ENCODE peak calls at places on chromosome 19, in ten cellular contexts. C is transverse colon, A is esophagus squamous epithelium, S is HepG2, J is cardiac muscle cell, O is dorsolateral prefrontal cortex, V is GM10248, T is PC-3, G is progenitor cell of endocrine pancreas, R is AG09319. Q is an unnamed sample.

GRCh38 chr19:4007836-4008539 is 452 bp downstream of the PIAS4 start:
- DNase-seq in C (peak), A (no peak), S (peak), J (peak), O (no peak), V (no peak), T (no peak), G (no peak), R (no peak), Q (no peak)

GRCh38 chr19:15555759-15556633 is 47.7 kb downstream of the CYP4F22 start:
- DNase-seq in C (peak), A (peak), S (peak), J (peak), O (peak), V (peak), T (peak), G (peak), R (peak), Q (peak)

GRCh38 chr19:18153555-18154134 is 682 bp downstream of the PIK3R2 start:
- DNase-seq in C (peak), A (no peak), S (no peak), J (no peak), O (no peak), V (no peak), T (no peak), G (no peak), R (no peak), Q (no peak)

GRCh38 chr19:3398114-3398899 is 31.9 kb downstream of the NFIC start:
- DNase-seq in C (peak), A (no peak), S (peak), J (peak), O (peak), V (no peak), T (no peak), G (no peak), R (no peak), Q (no peak)

GRCh38 chr19:10286803-10287737 is at the start of gene ICAM4:
- DNase-seq in C (peak), A (no peak), S (peak), J (peak), O (no peak), V (peak), T (no peak), G (no peak), R (no peak), Q (peak)

GRCh38 chr19:45976180-45976579 is 2.5 kb upstream of the NOVA2 start:
- DNase-seq in C (no peak), A (no peak), S (no peak), J (peak), O (peak), V (no peak), T (no peak), G (no peak), R (no peak), Q (no peak)

GRCh38 chr19:1170938-1171754 is 2.9 kb downstream of the SBNO2 start:
- DNase-seq in C (no peak), A (no peak), S (peak), J (no peak), O (no peak), V (no peak), T (peak), G (no peak), R (no peak), Q (no peak)

GRCh38 chr19:12939292-12939606 is 840 bp downstream of the CALR start:
- DNase-seq in C (peak), A (no peak), S (no peak), J (peak), O (no peak), V (no peak), T (peak), G (no peak), R (no peak), Q (peak)

GRCh38 chr19:7595466-7596133 is at the start of gene CAMSAP3:
- DNase-seq in C (peak), A (no peak), S (peak), J (no peak), O (no peak), V (peak), T (peak), G (peak), R (peak), Q (no peak)

GRCh38 chr19:46515879-46516350 is 20.2 kb upstream of the PNMA8B start:
- DNase-seq in C (no peak), A (no peak), S (peak), J (peak), O (no peak), V (peak), T (peak), G (no peak), R (no peak), Q (peak)

GRCh38 chr19:13169769-13170168 is 19.6 kb downstream of the IER2 start:
- DNase-seq in C (peak), A (no peak), S (no peak), J (peak), O (no peak), V (peak), T (peak), G (no peak), R (no peak), Q (no peak)

GRCh38 chr19:35986664-35987570 is 8.1 kb upstream of the SDHAF1 start:
- DNase-seq in C (peak), A (no peak), S (no peak), J (no peak), O (peak), V (peak), T (no peak), G (no peak), R (no peak), Q (no peak)

GRCh38 chr19:35223084-35223790 is 5.3 kb downstream of the FAM187B start:
- DNase-seq in C (no peak), A (no peak), S (no peak), J (no peak), O (no peak), V (peak), T (no peak), G (no peak), R (no peak), Q (no peak)

GRCh38 chr19:17862711-17863519 is 3.2 kb downstream of the RPL18A start:
- DNase-seq in C (no peak), A (no peak), S (no peak), J (no peak), O (no peak), V (no peak), T (no peak), G (no peak), R (no peak), Q (no peak)

GRCh38 chr19:36775768-36776167 is 3.2 kb upstream of the ZNF850 start:
- DNase-seq in C (no peak), A (no peak), S (no peak), J (peak), O (no peak), V (no peak), T (no peak), G (no peak), R (no peak), Q (no peak)

GRCh38 chr19:16435238-16435911 is 36.4 kb downstream of the EPS15L1 start:
- DNase-seq in C (peak), A (no peak), S (no peak), J (peak), O (peak), V (no peak), T (no peak), G (no peak), R (peak), Q (peak)

GRCh38 chr19:3982701-3983541 is 2.3 kb downstream of the EEF2 start:
- DNase-seq in C (no peak), A (no peak), S (peak), J (peak), O (no peak), V (no peak), T (peak), G (no peak), R (no peak), Q (peak)

GRCh38 chr19:14248578-14249011 is 42.6 kb upstream of the ADGRL1 start:
- DNase-seq in C (peak), A (no peak), S (no peak), J (peak), O (peak), V (peak), T (peak), G (peak), R (peak), Q (peak)

GRCh38 chr19:47264629-47265028 is 8.3 kb downstream of the CCDC9 start:
- DNase-seq in C (no peak), A (no peak), S (no peak), J (no peak), O (no peak), V (no peak), T (no peak), G (no peak), R (no peak), Q (no peak)

GRCh38 chr19:33556261-33556660 is 34.7 kb upstream of the PEPD start:
- DNase-seq in C (no peak), A (no peak), S (no peak), J (no peak), O (no peak), V (no peak), T (no peak), G (no peak), R (no peak), Q (no peak)

GRCh38 chr19:15534957-15535864 is 26.9 kb downstream of the CYP4F22 start:
- DNase-seq in C (no peak), A (no peak), S (no peak), J (no peak), O (no peak), V (no peak), T (no peak), G (no peak), R (no peak), Q (no peak)

GRCh38 chr19:4369109-4369887 is 25.9 kb downstream of the MPND start:
- DNase-seq in C (peak), A (no peak), S (no peak), J (no peak), O (no peak), V (peak), T (no peak), G (no peak), R (no peak), Q (no peak)

GRCh38 chr19:14114854-14115253 is 2.7 kb downstream of the PRKACA start:
- DNase-seq in C (peak), A (no peak), S (no peak), J (peak), O (no peak), V (peak), T (peak), G (no peak), R (no peak), Q (no peak)

GRCh38 chr19:34368338-34368737 is 3.3 kb downstream of the GPI start:
- DNase-seq in C (no peak), A (no peak), S (no peak), J (no peak), O (no peak), V (no peak), T (no peak), G (no peak), R (no peak), Q (no peak)

GRCh38 chr19:1651061-1651547 is 1.3 kb downstream of the TCF3 start:
- DNase-seq in C (peak), A (no peak), S (no peak), J (peak), O (no peak), V (peak), T (no peak), G (no peak), R (no peak), Q (peak)

GRCh38 chr19:10269333-10270179 is 1.4 kb upstream of the ICAM1 start:
- DNase-seq in C (peak), A (peak), S (peak), J (peak), O (peak), V (peak), T (peak), G (peak), R (no peak), Q (peak)

GRCh38 chr19:55340784-55341147 is 1.1 kb downstream of the KMT5C start:
- DNase-seq in C (peak), A (no peak), S (no peak), J (no peak), O (no peak), V (no peak), T (no peak), G (peak), R (no peak), Q (no peak)
- TF ChIP-seq CTCF in C (no peak), A (no peak), S (peak), J (peak), O (no peak), V (peak), T (peak), G (peak), R (peak), Q (peak)

GRCh38 chr19:51367565-51368365 is 1.0 kb downstream of the CLDND2 start:
- DNase-seq in C (peak), A (peak), S (peak), J (peak), O (peak), V (peak), T (peak), G (peak), R (peak), Q (peak)

GRCh38 chr19:51366050-51366998 is at the start of gene ETFB:
- DNase-seq in C (peak), A (peak), S (peak), J (peak), O (peak), V (peak), T (peak), G (peak), R (peak), Q (peak)

GRCh38 chr19:51364200-51365106 is 1.7 kb downstream of the ETFB start:
- DNase-seq in C (no peak), A (no peak), S (peak), J (no peak), O (peak), V (no peak), T (peak), G (no peak), R (no peak), Q (no peak)

GRCh38 chr19:51366999-51367564 is 894 bp upstream of the ETFB start:
- DNase-seq in C (peak), A (no peak), S (no peak), J (no peak), O (no peak), V (no peak), T (no peak), G (peak), R (no peak), Q (no peak)

GRCh38 chr19:51365211-51366049 is 758 bp downstream of the ETFB start:
- DNase-seq in C (peak), A (no peak), S (peak), J (peak), O (no peak), V (no peak), T (peak), G (no peak), R (no peak), Q (peak)
- TF ChIP-seq CTCF in C (no peak), A (no peak), S (no peak), J (peak), O (no peak), V (peak), T (no peak), G (no peak), R (peak), Q (peak)

GRCh38 chr19:49128545-49129237 is 9.3 kb downstream of the PPFIA3 start:
- DNase-seq in C (no peak), A (no peak), S (no peak), J (no peak), O (no peak), V (no peak), T (no peak), G (no peak), R (no peak), Q (no peak)

GRCh38 chr19:49126575-49126974 is 7.2 kb downstream of the PPFIA3 start:
- DNase-seq in C (no peak), A (no peak), S (no peak), J (no peak), O (no peak), V (no peak), T (no peak), G (no peak), R (no peak), Q (no peak)

GRCh38 chr19:49130325-49130724 is 11.0 kb downstream of the PPFIA3 start:
- DNase-seq in C (no peak), A (no peak), S (no peak), J (no peak), O (no peak), V (no peak), T (no peak), G (no peak), R (no peak), Q (no peak)

GRCh38 chr19:49129238-49129583 is 9.9 kb downstream of the PPFIA3 start:
- DNase-seq in C (no peak), A (no peak), S (no peak), J (no peak), O (no peak), V (no peak), T (no peak), G (no peak), R (no peak), Q (no peak)

DNA sequence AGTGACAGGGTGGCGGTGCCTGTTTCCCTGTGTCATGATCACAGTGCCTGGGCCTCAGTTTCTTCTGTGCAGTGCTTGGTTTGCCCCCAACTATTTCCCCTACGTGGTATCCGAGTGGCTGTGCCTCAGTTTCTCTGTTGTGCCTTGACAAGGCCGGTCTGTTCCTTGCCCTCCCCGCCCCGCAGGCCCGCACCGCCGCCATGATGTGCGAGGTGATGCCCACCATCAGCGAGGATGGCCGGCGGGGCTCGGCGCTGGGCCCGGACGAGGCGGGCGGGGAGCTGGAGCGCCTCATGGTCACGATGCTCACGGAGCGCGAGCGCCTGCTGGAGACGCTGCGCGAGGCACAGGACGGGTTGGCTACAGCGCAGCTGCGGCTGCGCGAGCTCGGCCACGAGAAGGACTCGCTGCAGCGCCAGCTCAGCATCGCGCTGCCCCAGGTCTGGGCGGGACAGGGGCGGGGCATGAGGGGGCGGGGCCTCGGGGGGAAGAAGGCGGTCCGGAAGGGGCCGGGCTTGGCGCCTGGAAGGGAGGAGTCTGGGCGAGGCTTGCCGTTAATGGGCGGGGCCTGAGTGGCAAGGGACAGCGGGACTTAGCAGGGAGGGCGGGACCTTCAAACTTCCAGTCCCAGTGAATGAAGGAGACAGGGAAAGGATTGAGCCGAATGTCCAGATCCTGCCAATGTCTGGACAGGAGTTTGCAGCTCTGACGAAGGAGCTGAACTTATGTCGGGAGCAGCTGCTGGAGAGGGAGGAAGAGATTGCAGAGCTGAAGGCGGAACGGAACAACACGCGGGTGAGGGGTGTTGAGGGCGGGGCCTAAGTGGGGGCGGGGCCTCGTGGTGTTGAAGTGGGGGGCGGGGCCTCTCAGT is 8.6 kb downstream of the PPFIA3 start:
- DNase-seq in C (peak), A (peak), S (peak), J (peak), O (peak), V (peak), T (peak), G (peak), R (peak), Q (peak)
- TF ChIP-seq CTCF in C (no peak), A (peak), S (peak), J (peak), O (peak), V (no peak), T (no peak), G (peak), R (peak), Q (no peak)

DNA sequence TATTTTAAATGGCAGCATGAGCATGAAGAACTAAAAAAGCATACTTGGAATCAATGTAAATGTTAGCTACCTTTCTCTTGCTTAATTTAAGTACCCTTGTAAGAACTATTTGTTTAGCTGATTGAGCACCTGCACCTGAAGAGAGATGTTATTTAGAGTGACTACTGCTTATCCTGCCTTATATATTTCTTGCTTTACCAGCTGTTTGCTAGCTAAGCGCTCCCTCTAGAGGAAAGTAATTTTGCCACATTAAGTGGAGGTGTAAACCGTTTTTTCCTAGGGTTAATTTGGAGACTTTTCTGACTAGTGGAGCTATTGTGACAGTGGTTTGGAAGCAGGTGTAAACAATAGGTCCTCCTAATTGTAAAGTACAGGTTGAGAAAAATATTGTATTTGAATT is 19.4 kb upstream of the PSG2 start:
- DNase-seq in C (no peak), A (no peak), S (no peak), J (no peak), O (no peak), V (no peak), T (peak), G (no peak), R (no peak), Q (no peak)
- TF ChIP-seq CTCF in C (no peak), A (peak), S (no peak), J (no peak), O (no peak), V (no peak), T (peak), G (no peak), R (no peak), Q (no peak)

DNA sequence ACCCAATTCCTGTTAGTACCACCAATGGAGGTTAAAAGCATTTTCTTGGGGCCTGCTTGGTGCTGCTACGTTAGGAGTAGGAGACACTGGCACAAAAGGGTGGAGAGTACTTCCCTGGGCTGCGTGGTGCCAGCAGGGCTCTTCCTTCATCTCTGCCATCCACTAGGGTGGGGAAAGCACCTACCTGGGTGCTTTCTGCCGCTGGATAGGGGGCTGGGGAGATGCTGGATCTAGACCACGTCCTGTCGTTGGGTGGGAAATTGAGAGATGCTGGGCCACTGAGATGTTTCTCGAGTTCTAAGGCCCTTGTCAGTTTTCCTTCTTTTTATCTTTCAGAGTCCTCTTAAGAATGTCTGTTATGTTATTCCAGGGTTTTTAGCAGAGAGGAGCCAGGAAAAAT is 6.7 kb upstream of the FCGBP start:
- DNase-seq in C (no peak), A (no peak), S (no peak), J (no peak), O (no peak), V (no peak), T (no peak), G (no peak), R (no peak), Q (no peak)
- TF ChIP-seq CTCF in C (no peak), A (no peak), S (no peak), J (no peak), O (no peak), V (no peak), T (no peak), G (no peak), R (no peak), Q (no peak)

GRCh38 chr19:58042709-58043340 is 9.0 kb downstream of the ZSCAN1 start:
- DNase-seq in C (no peak), A (no peak), S (no peak), J (no peak), O (no peak), V (no peak), T (no peak), G (no peak), R (no peak), Q (no peak)
- TF ChIP-seq CTCF in C (no peak), A (no peak), S (no peak), J (no peak), O (no peak), V (no peak), T (no peak), G (peak), R (no peak), Q (no peak)

GRCh38 chr19:52626915-52627314 is 11.2 kb downstream of the ZNF83 start:
- DNase-seq in C (no peak), A (no peak), S (no peak), J (no peak), O (no peak), V (no peak), T (no peak), G (no peak), R (no peak), Q (no peak)

GRCh38 chr19:52621376-52621775 is 16.8 kb downstream of the ZNF83 start:
- DNase-seq in C (no peak), A (no peak), S (no peak), J (no peak), O (no peak), V (no peak), T (no peak), G (no peak), R (no peak), Q (no peak)

GRCh38 chr19:52622261-52622660 is 15.9 kb downstream of the ZNF83 start:
- DNase-seq in C (no peak), A (no peak), S (no peak), J (no peak), O (no peak), V (no peak), T (no peak), G (no peak), R (no peak), Q (no peak)
- TF ChIP-seq CTCF in C (no peak), A (no peak), S (peak), J (no peak), O (no peak), V (no peak), T (peak), G (peak), R (no peak), Q (no peak)